ENCODE peak calls at places on chromosomes 5 and 9, in four cellular contexts. E is GM12878, J is HepG2, U is K562. S is an unnamed sample.

GRCh38 chr5:125536582-125536981 is 790.1 kb upstream of the ZNF608 start:
- DNase-seq in E (no peak), U (no peak), J (no peak), S (no peak)

GRCh38 chr5:32462618-32463017 is 18.1 kb upstream of the ZFR start:
- DNase-seq in E (no peak), U (no peak), J (no peak), S (no peak)

GRCh38 chr5:121138495-121138907 is 674.4 kb downstream of the PRR16 start:
- DNase-seq in U (no peak), E (no peak), J (no peak), S (no peak)

GRCh38 chr5:122500245-122501086 is 188.4 kb downstream of the SNCAIP start:
- DNase-seq in J (peak; percentile 26), U (peak; percentile 12), E (no peak), S (peak; percentile 72)

GRCh38 chr9:121769939-121770338 is 118.5 kb downstream of the DAB2IP start:
- DNase-seq in J (no peak), E (no peak), U (no peak), S (no peak)

GRCh38 chr9:96258967-96259366 is 43.0 kb downstream of the HSD17B3 start:
- DNase-seq in U (no peak), J (no peak), E (no peak), S (no peak)

GRCh38 chr5:143374496-143375217 is 28.8 kb downstream of the NR3C1 start:
- DNase-seq in U (no peak), E (no peak), J (no peak), S (no peak)

GRCh38 chr5:78647838-78648358 is 674 bp downstream of the LHFPL2 start:
- DNase-seq in U (no peak), J (no peak), E (no peak), S (peak; percentile 54)

GRCh38 chr5:132641241-132641723 is 16.7 kb upstream of the IL13 start:
- DNase-seq in E (no peak), J (no peak), U (no peak), S (no peak)

GRCh38 chr9:6689893-6690634 is 44.5 kb upstream of the GLDC start:
- DNase-seq in J (no peak), U (no peak), E (no peak), S (no peak)

GRCh38 chr5:171954721-171955120 is 51.7 kb downstream of the FBXW11 start:
- DNase-seq in J (no peak), U (no peak), E (no peak), S (no peak)

GRCh38 chr5:150946351-150946905 is 41.6 kb upstream of the ZNF300 start:
- DNase-seq in E (no peak), J (no peak), U (peak; percentile 67), S (no peak)

GRCh38 chr5:42309865-42310264 is 113.4 kb upstream of the GHR start:
- DNase-seq in J (no peak), E (no peak), U (no peak), S (no peak)

GRCh38 chr5:95817430-95817829 is 5.1 kb downstream of the GLRX start:
- DNase-seq in E (no peak), J (no peak), U (no peak), S (no peak)

GRCh38 chr5:98994636-98995035 is 65.8 kb upstream of the CHD1 start:
- DNase-seq in U (no peak), E (no peak), J (no peak), S (no peak)

GRCh38 chr9:121326130-121326838 is 43.8 kb downstream of the STOM start:
- DNase-seq in J (no peak), E (no peak), U (no peak), S (no peak)

GRCh38 chr9:121914604-121915303 is 178.4 kb downstream of the TTLL11 start:
- DNase-seq in J (no peak), E (no peak), U (no peak), S (no peak)

GRCh38 chr9:126665696-126666035 is 51.9 kb downstream of the LMX1B start:
- DNase-seq in E (no peak), U (no peak), J (no peak), S (no peak)

GRCh38 chr9:95570646-95571045 is 53.9 kb upstream of the PTCH1 start:
- DNase-seq in E (no peak), U (no peak), J (no peak), S (no peak)

GRCh38 chr5:137073192-137073591 is 425.9 kb downstream of the SPOCK1 start:
- DNase-seq in E (no peak), J (no peak), U (no peak), S (no peak)

GRCh38 chr9:8436791-8437190 is 637.2 kb upstream of the DMAC1 start:
- DNase-seq in U (no peak), J (no peak), E (no peak), S (no peak)

GRCh38 chr5:177086918-177087706 is 397 bp downstream of the FGFR4 start:
- DNase-seq in E (peak; percentile 19), U (peak; percentile 93), J (peak; percentile 96), S (peak; percentile 92)

GRCh38 chr5:72065751-72066255 is 41.5 kb upstream of the MAP1B start:
- DNase-seq in E (no peak), U (no peak), J (no peak), S (peak; percentile 20)

GRCh38 chr9:72592501-72593403 is 71.3 kb downstream of the TMC1 start:
- DNase-seq in E (peak; percentile 23), J (peak; percentile 30), U (peak; percentile 53), S (peak; percentile 51)

GRCh38 chr5:163496286-163496685 is 9.1 kb upstream of the MAT2B start:
- DNase-seq in E (no peak), J (no peak), U (no peak), S (no peak)

GRCh38 chr9:134150557-134151214 is 13.7 kb downstream of the RNU6ATAC start:
- DNase-seq in E (no peak), U (no peak), J (no peak), S (no peak)
- TF ChIP-seq FOXK2 in E (no peak), U (no peak), J (no peak), S (no peak)

DNA sequence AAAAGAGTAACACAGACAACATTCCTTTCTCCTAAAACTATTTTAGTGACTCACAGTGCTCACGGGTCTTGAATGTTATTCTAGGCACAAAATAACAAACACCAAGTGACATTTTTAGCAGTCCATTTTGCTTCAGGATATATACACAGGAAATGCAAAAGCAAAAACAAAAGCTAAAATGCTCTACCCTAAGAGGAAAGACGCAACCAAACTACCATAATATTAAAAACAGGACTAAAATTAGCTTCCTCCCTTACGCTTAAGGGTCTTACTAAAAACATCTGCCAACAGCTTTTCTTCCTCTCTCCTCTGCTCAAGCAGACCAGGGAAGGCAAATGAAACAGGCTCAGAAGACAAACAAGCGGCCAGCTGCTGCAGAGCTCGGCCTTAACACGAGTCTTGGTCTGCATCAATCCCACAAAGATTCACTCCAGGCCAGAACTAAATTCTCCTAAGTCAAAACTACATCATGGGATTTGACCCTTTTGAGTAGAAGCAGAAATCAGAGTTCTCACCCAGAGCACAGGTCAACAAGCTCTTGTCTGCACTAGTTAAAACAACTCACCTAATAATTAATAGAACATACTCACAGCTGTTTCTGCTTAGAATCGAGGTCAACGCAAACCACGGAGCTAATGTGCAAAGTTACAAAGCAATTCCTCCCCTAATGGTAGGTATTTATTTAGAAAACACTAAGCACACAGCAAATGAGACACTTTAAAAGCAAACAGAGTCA is 62.3 kb downstream of the RAPGEF1 start:
- DNase-seq in J (peak; percentile 27), U (no peak), E (peak; percentile 71), S (no peak)
- TF ChIP-seq FOXK2 in J (no peak), U (no peak), E (no peak), S (no peak)

DNA sequence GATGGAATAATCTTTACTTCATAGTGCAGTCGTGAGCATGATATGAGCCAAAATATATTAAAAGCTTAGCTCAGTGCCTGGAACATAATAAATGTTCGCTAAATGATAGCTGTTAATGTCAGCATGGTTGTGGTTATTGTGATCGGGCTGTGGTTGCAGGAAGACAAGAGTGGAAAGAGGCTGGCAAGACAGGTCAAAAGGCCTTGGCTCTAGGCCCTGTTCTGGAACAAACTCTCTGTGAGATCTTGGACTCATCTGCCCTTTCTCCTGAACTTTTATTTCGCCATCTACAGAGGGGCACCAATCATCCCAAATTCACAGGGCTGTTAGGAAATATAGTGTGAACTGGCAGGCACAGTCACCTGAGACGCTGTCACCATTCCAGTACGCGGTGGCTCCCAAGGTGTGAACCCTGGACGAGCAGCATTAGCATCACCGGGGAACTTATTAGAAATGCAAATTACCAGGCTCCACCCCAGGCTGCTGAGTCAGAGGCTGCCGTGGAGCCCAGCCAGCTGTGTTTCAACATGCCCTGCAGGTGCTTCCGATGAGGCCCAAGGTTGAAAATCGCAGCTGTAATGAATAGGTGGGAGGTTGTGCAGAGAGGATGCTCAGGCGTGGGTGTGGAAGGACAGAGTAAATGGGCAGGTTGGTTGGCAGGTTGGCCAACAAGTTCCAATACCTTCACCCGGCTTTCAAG is 50.2 kb upstream of the SAP30L start:
- DNase-seq in U (no peak), J (no peak), E (no peak), S (no peak)
- TF ChIP-seq FOXK2 in U (no peak), J (no peak), E (no peak), S (no peak)

GRCh38 chr9:25936031-25936430 is 257.8 kb upstream of the TUSC1 start:
- DNase-seq in E (no peak), J (no peak), U (no peak), S (no peak)
- TF ChIP-seq FOXK2 in E (no peak), J (no peak), U (no peak), S (no peak)

GRCh38 chr5:35776757-35777156 is 79.9 kb upstream of the IL7R start:
- DNase-seq in J (no peak), E (no peak), U (no peak), S (no peak)
- TF ChIP-seq FOXK2 in J (no peak), E (no peak), U (no peak), S (no peak)

DNA sequence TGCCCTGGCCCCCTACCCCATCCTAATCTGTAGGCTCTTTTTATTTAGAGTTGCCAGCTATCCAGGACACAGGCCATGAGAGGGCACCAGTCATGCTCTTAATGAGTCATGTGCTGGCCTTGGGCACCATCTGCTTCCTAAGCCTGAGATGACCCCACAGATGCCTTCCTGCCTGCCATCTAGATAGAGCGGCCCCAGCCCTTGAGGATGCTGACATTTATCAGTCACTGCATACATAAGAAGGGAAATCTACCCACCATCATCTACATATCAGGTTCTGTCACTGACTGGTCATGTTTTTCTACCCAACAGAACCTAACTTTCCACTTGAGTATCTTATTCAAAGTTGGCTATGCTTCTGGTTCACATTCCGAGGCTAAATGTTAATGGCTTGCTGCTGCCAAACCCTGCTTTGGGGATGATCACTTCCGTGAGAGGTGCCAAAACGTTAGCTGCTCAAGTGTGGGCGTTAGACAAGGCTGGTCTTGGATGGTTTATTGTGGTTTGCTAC is 49.9 kb upstream of the TTC23L start:
- DNase-seq in U (no peak), E (no peak), J (no peak), S (no peak)
- TF ChIP-seq FOXK2 in U (no peak), E (no peak), J (no peak), S (no peak)

DNA sequence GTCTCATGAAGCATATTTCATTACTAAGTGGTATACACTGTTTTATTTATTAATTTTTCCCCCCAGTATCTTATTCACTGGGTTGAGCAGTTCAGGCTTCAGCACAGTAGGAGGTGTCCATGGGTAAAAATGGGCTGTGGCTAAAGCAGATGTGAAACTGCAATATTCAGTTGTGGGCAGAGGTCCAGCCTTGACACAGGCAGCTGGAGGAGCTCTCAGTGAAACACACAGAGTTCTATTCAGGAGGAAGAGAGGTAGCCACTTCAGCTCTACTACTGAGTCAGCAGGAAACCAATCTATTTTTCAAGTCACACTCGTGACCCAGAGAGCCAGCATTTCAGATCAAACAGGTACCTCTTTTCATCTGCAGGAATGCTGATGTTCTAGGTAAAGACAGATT is 418.3 kb downstream of the CDH10 start:
- DNase-seq in U (no peak), E (no peak), J (no peak), S (no peak)
- TF ChIP-seq FOXK2 in U (no peak), E (no peak), J (no peak), S (no peak)